ENCODE peak calls at places on chromosomes 5 and 9, in eight cellular contexts. J is fibroblast of mammary gland, N is PC-9, V is HL-60, S is GM12865, Q is stomach, A is heart right ventricle, K is astrocyte of the spinal cord. G is an unnamed sample.

GRCh38 chr9:7983361-7983974 is 183.9 kb upstream of the DMAC1 start:
- DNase-seq in S (no peak), Q (no peak), V (no peak), N (no peak), J (no peak), K (no peak), A (no peak), G (no peak)

GRCh38 chr9:32832354-32832753 is 49.0 kb downstream of the TMEM215 start:
- DNase-seq in K (no peak), A (no peak), S (no peak), N (no peak), J (no peak), Q (no peak), V (no peak), G (no peak)

GRCh38 chr9:486156-486555 is 271.5 kb downstream of the DOCK8 start:
- DNase-seq in N (peak; percentile 37), S (no peak), A (no peak), V (no peak), Q (no peak), J (no peak), K (no peak), G (no peak)

GRCh38 chr9:4987996-4988421 is 2.9 kb downstream of the JAK2 start:
- DNase-seq in S (peak; percentile 75), K (peak; percentile 78), J (peak; percentile 77), A (peak; percentile 62), Q (peak; percentile 35), V (no peak), N (no peak), G (peak; percentile 60)

GRCh38 chr9:21672762-21673161 is 129.7 kb upstream of the MTAP start:
- DNase-seq in A (no peak), K (peak; percentile 46), N (no peak), V (no peak), S (no peak), Q (no peak), J (no peak), G (peak; percentile 55)

GRCh38 chr9:126788046-126788445 is 16.8 kb upstream of the ZBTB43 start:
- DNase-seq in K (no peak), S (no peak), Q (no peak), N (no peak), J (no peak), V (no peak), A (no peak), G (no peak)

GRCh38 chr5:17355585-17356346 is 138.3 kb downstream of the BASP1 start:
- DNase-seq in V (no peak), N (no peak), J (peak; percentile 96), K (peak; percentile 74), Q (no peak), A (no peak), S (no peak), G (peak; percentile 72)

GRCh38 chr5:10635257-10635860 is 71.5 kb downstream of the ANKRD33B start:
- DNase-seq in S (peak; percentile 95), A (no peak), K (peak; percentile 67), J (peak; percentile 74), Q (no peak), V (peak; percentile 61), N (no peak), G (peak; percentile 25)

GRCh38 chr9:107481035-107481434 is 8.5 kb downstream of the KLF4 start:
- DNase-seq in A (no peak), V (no peak), Q (no peak), N (no peak), J (peak; percentile 35), K (no peak), S (no peak), G (no peak)

DNA sequence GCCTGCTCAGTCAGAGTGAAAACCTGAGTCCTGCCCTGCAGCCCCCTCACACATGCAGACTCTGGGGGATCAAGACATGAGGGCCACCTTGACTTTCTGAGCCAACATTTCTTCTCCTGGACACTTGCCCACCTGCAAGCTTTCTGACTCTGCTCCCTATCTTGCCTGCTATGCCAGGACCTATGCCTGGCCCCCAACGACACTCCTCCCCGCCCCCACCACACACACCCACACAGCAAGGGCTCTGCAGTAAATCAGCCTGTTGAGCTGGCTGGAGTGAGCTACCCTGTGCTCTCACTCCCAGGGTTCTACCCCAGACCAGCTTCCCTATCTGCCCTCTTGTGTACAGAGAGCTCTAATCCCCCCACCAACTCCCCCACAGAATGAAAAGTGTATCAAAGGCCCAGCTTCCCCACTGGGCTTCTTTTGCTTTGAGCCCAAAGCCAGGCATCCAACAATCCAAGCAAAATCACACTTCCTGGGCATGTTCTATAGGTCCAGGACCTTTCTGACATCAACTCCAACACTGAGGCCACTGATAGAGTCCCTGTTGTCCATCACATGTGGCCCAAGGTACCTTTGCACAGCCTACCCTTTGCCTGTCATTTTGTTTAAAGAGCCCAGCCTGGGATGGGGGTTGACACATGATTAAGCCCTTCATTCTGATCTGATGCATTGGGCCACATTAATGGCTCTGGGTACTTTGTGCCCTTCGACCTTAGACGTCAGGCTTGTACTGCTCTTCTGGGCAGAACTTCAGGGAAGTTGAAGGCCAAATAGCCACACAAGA is 7.2 kb downstream of the PDLIM4 start:
- DNase-seq in K (no peak), S (no peak), N (no peak), J (no peak), A (no peak), V (no peak), Q (no peak), G (no peak)
- TF ChIP-seq CTCF in K (no peak), S (no peak), N (no peak), J (no peak), A (no peak), V (no peak), Q (no peak), G (no peak)

GRCh38 chr9:96621619-96622018 is 2.0 kb upstream of the CDC14B start:
- DNase-seq in J (no peak), K (no peak), V (no peak), N (peak; percentile 45), Q (no peak), A (no peak), S (no peak), G (no peak)
- H3K4me3 ChIP-seq in J (no peak overlapping the region), K (no peak overlapping the region), V (no peak overlapping the region), N (peak overlapping the region; percentile 74), Q (no peak overlapping the region), A (no peak overlapping the region), S (no peak overlapping the region), G (no peak overlapping the region)

DNA sequence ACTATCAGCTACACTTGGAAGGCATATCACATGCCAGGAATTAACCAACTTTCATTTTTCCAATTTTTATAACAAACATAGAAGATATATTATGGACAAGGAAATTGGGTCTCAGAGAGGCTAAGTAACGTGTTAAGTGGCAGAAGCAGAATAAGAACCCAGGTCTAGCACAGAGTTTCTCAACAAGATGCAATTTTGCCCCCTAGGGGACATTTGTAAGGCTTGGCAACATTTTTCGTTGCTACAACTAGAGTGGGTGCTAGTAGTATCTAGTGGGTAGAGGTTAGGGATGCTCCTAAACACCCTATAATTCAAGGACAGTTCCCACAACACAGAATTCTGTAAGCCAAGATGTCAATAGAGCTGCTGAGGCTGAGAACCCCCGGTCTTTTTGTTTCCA is 180.6 kb downstream of the SNCAIP start:
- DNase-seq in Q (no peak), S (peak; percentile 24), N (no peak), J (peak; percentile 28), V (no peak), K (no peak), A (no peak), G (peak; percentile 22)
- TF ChIP-seq CTCF in Q (no peak), S (peak; percentile 16), N (no peak), J (peak; percentile 40), V (peak; percentile 6), K (peak; percentile 38), A (no peak), G (peak; percentile 48)

DNA sequence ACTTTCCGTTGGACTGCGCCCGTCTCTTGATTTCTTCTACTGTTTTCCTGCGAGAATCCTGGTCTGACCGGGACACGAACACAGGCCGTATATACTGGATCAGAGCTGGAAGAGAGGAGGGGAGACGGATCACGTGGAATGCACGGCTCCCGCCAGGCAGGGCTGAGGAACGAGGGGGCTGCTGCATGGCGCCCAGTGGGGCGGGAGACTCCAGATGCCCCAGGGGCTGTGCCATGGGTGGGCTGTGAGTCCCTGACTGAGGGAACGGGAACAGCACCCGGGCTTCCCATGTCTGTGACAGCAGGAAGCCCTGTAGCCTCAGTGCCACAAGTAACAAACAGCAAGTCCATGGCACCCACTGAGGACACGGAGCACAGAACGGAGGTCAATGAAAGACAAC is 34.0 kb downstream of the LPCAT1 start:
- DNase-seq in Q (no peak), A (no peak), J (no peak), V (no peak), K (no peak), S (no peak), N (no peak), G (no peak)
- H3K4me3 ChIP-seq in Q (no peak overlapping the region), A (no peak overlapping the region), J (no peak overlapping the region), V (no peak overlapping the region), K (no peak overlapping the region), S (peak overlapping the region; percentile 73), N (no peak overlapping the region), G (no peak overlapping the region)

DNA sequence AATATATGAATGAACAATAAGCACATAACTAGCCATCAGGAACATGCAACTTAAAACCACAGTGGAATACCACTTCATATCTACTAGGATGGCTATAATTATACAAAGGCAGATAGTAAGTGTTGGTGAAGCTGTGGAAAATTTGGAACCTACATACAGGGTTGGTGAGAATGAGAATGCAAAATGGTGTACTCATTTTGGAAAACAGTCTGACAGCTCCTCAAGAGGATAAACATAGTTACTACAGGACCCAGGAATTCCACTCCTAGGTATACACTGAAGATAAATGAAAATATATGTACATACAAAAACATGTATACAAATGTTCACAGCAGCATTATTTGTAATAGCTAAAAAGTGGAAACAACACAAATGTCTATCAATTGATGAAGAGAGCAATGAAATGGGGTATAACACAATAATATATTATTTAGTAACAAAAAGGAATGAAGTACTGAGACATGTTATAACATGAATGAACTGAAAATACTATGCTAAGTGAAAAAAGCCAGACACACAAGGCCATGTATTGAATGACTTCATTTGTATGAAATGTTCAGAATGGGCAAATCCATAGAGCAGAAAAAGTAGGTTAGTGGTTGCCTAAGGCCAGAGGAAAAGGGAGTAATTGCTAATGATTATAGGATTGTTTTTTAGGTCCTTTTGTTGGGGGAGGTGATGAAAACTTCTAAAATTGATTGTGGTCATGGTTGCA is 31.2 kb upstream of the CDK5RAP2 start:
- DNase-seq in K (no peak), N (no peak), A (no peak), V (no peak), J (no peak), Q (no peak), S (peak; percentile 5), G (peak; percentile 18)
- TF ChIP-seq CTCF in K (peak; percentile 23), N (peak; percentile 49), A (peak; percentile 24), V (no peak), J (peak; percentile 30), Q (no peak), S (no peak), G (peak; percentile 19)

G was measured in AG10803.